ENCODE peak calls at places on chromosome 1, in seven cellular contexts. Y is mesendoderm, U is thoracic aorta, Q is heart right ventricle, T is dorsolateral prefrontal cortex, H is right lobe of liver, J is spleen. S is an unnamed sample.

GRCh38 chr1:206655471-206655882 is 20.1 kb downstream of the DYRK3 start:
- DNase-seq in Y (no peak), U (no peak), Q (no peak), T (no peak), H (no peak), J (no peak), S (no peak)

GRCh38 chr1:110082477-110082876 is 12.0 kb upstream of the ALX3 start:
- DNase-seq in Y (no peak), U (no peak), Q (no peak), T (no peak), H (no peak), J (no peak), S (no peak)

GRCh38 chr1:38558055-38558454 is 301.5 kb downstream of the RRAGC start:
- DNase-seq in Y (peak), U (no peak), Q (no peak), T (no peak), H (no peak), J (no peak), S (no peak)

GRCh38 chr1:2251363-2251762 is 23.2 kb downstream of the SKI start:
- DNase-seq in Y (no peak), U (no peak), Q (no peak), T (no peak), H (no peak), J (no peak), S (no peak)

GRCh38 chr1:202471246-202471645 is 122.7 kb downstream of the PPP1R12B start:
- DNase-seq in Y (no peak), U (no peak), Q (no peak), T (no peak), H (no peak), J (no peak), S (no peak)

GRCh38 chr1:54223441-54224202 is 23.7 kb downstream of the MRPL37 start:
- DNase-seq in Y (no peak), U (no peak), Q (no peak), T (no peak), H (no peak), J (peak), S (no peak)

GRCh38 chr1:24920155-24920925 is 9.7 kb downstream of the RUNX3 start:
- DNase-seq in Y (no peak), U (peak), Q (peak), T (no peak), H (no peak), J (no peak), S (no peak)

GRCh38 chr1:41758490-41758889 is 160.2 kb downstream of the HIVEP3 start:
- DNase-seq in Y (no peak), U (no peak), Q (no peak), T (no peak), H (no peak), J (no peak), S (no peak)

GRCh38 chr1:97565886-97566285 is 354.9 kb downstream of the DPYD start:
- DNase-seq in Y (no peak), U (no peak), Q (no peak), T (no peak), H (no peak), J (no peak), S (peak)

GRCh38 chr1:218339267-218339831 is 5.8 kb upstream of the TGFB2 start:
- DNase-seq in Y (no peak), U (no peak), Q (no peak), T (no peak), H (no peak), J (no peak), S (no peak)

GRCh38 chr1:39089811-39090519 is 63.8 kb downstream of the NDUFS5 start:
- DNase-seq in Y (no peak), U (no peak), Q (no peak), T (no peak), H (no peak), J (no peak), S (peak)

GRCh38 chr1:23446644-23447310 is 22.2 kb upstream of the TCEA3 start:
- DNase-seq in Y (no peak), U (no peak), Q (no peak), T (no peak), H (no peak), J (no peak), S (no peak)

GRCh38 chr1:192830596-192831241 is 21.9 kb downstream of the RGS2 start:
- DNase-seq in Y (peak), U (no peak), Q (no peak), T (no peak), H (no peak), J (no peak), S (peak)

GRCh38 chr1:203163891-203164635 is 11.6 kb downstream of the MYBPH start:
- DNase-seq in Y (no peak), U (no peak), Q (no peak), T (no peak), H (no peak), J (no peak), S (peak)

GRCh38 chr1:33925586-33925985 is 61.7 kb downstream of the HMGB4 start:
- DNase-seq in Y (peak), U (no peak), Q (no peak), T (no peak), H (no peak), J (no peak), S (no peak)

GRCh38 chr1:180643693-180644092 is 11.9 kb downstream of the XPR1 start:
- DNase-seq in Y (no peak), U (no peak), Q (peak), T (no peak), H (no peak), J (no peak), S (no peak)

GRCh38 chr1:66304128-66304527 is 229.8 kb upstream of the SGIP1 start:
- DNase-seq in Y (no peak), U (no peak), Q (no peak), T (no peak), H (no peak), J (no peak), S (no peak)

GRCh38 chr1:196677781-196678509 is 26.1 kb downstream of the CFH start:
- DNase-seq in Y (no peak), U (no peak), Q (no peak), T (no peak), H (no peak), J (no peak), S (no peak)

GRCh38 chr1:47325530-47325929 is 8.1 kb upstream of the CMPK1 start:
- DNase-seq in Y (no peak), U (no peak), Q (no peak), T (no peak), H (no peak), J (no peak), S (no peak)

GRCh38 chr1:222798975-222799374 is 15.9 kb upstream of the DISP1 start:
- DNase-seq in Y (no peak), U (no peak), Q (no peak), T (no peak), H (no peak), J (no peak), S (no peak)

GRCh38 chr1:231986631-231987291 is 360.2 kb downstream of the DISC1 start:
- DNase-seq in Y (peak), U (no peak), Q (peak), T (no peak), H (no peak), J (no peak), S (no peak)

GRCh38 chr1:220371324-220371723 is 99.1 kb upstream of the RAB3GAP2 start:
- DNase-seq in Y (peak), U (no peak), Q (no peak), T (no peak), H (no peak), J (no peak), S (no peak)

GRCh38 chr1:172966844-172967540 is 83.7 kb downstream of the TNFSF18 start:
- DNase-seq in Y (no peak), U (no peak), Q (no peak), T (no peak), H (no peak), J (no peak), S (no peak)

GRCh38 chr1:41578712-41579335 is 94.3 kb upstream of the EDN2 start:
- DNase-seq in Y (peak), U (no peak), Q (no peak), T (no peak), H (no peak), J (no peak), S (no peak)

GRCh38 chr1:207892764-207893163 is 18.2 kb downstream of the CD34 start:
- DNase-seq in Y (no peak), U (no peak), Q (no peak), T (no peak), H (no peak), J (no peak), S (no peak)

GRCh38 chr1:67888707-67889106 is 55.4 kb upstream of the GNG12 start:
- DNase-seq in Y (peak), U (no peak), Q (no peak), T (no peak), H (no peak), J (no peak), S (no peak)

GRCh38 chr1:227043755-227044154 is 103.7 kb downstream of the COQ8A start:
- DNase-seq in Y (peak), U (no peak), Q (no peak), T (no peak), H (no peak), J (no peak), S (no peak)

GRCh38 chr1:151710187-151710586 is 6.4 kb downstream of the CELF3 start:
- DNase-seq in Y (peak), U (no peak), Q (no peak), T (peak), H (no peak), J (no peak), S (peak)

GRCh38 chr1:32729254-32730046 is 26.9 kb upstream of the SYNC start:
- DNase-seq in Y (no peak), U (no peak), Q (no peak), T (no peak), H (no peak), J (no peak), S (no peak)

GRCh38 chr1:32728413-32729077 is 26.0 kb upstream of the SYNC start:
- DNase-seq in Y (no peak), U (no peak), Q (no peak), T (no peak), H (no peak), J (no peak), S (no peak)

GRCh38 chr1:32727876-32728275 is 25.3 kb upstream of the SYNC start:
- DNase-seq in Y (no peak), U (no peak), Q (no peak), T (no peak), H (no peak), J (no peak), S (no peak)

GRCh38 chr1:32724678-32725594 is 22.4 kb upstream of the SYNC start:
- DNase-seq in Y (peak), U (peak), Q (peak), T (no peak), H (no peak), J (no peak), S (no peak)

GRCh38 chr1:32725595-32725942 is 23.0 kb upstream of the SYNC start:
- DNase-seq in Y (no peak), U (no peak), Q (no peak), T (no peak), H (no peak), J (no peak), S (no peak)
- H3K27ac ChIP-seq in Y (no peak), U (no peak), Q (peak), T (no peak), H (no peak), J (no peak), S (no peak)

GRCh38 chr1:204434116-204434755 is 22.6 kb upstream of the PPP1R15B start:
- DNase-seq in Y (no peak), U (no peak), Q (no peak), T (no peak), H (no peak), J (no peak), S (no peak)

GRCh38 chr1:204438628-204439027 is 27.0 kb upstream of the PPP1R15B start:
- DNase-seq in Y (no peak), U (peak), Q (no peak), T (no peak), H (no peak), J (no peak), S (no peak)

GRCh38 chr1:204437796-204438570 is 26.4 kb upstream of the PPP1R15B start:
- DNase-seq in Y (no peak), U (no peak), Q (no peak), T (no peak), H (no peak), J (no peak), S (no peak)

GRCh38 chr1:204435246-204435885 is 23.7 kb upstream of the PPP1R15B start:
- DNase-seq in Y (no peak), U (no peak), Q (no peak), T (no peak), H (peak), J (no peak), S (peak)

GRCh38 chr1:204435886-204436271 is 24.3 kb upstream of the PPP1R15B start:
- DNase-seq in Y (no peak), U (no peak), Q (no peak), T (no peak), H (no peak), J (no peak), S (no peak)
- H3K27ac ChIP-seq in Y (no peak), U (peak), Q (no peak), T (peak), H (no peak), J (no peak), S (no peak)

GRCh38 chr1:101002551-101002950 is 23.0 kb downstream of the DPH5 start:
- DNase-seq in Y (peak), U (no peak), Q (no peak), T (no peak), H (no peak), J (no peak), S (no peak)

GRCh38 chr1:101004666-101005065 is 20.9 kb downstream of the DPH5 start:
- DNase-seq in Y (no peak), U (no peak), Q (no peak), T (no peak), H (no peak), J (no peak), S (no peak)

GRCh38 chr1:101003012-101003650 is 22.5 kb downstream of the DPH5 start:
- DNase-seq in Y (no peak), U (no peak), Q (no peak), T (no peak), H (no peak), J (no peak), S (no peak)

GRCh38 chr1:101005191-101005590 is 20.4 kb downstream of the DPH5 start:
- DNase-seq in Y (no peak), U (no peak), Q (no peak), T (no peak), H (no peak), J (no peak), S (no peak)

DNA sequence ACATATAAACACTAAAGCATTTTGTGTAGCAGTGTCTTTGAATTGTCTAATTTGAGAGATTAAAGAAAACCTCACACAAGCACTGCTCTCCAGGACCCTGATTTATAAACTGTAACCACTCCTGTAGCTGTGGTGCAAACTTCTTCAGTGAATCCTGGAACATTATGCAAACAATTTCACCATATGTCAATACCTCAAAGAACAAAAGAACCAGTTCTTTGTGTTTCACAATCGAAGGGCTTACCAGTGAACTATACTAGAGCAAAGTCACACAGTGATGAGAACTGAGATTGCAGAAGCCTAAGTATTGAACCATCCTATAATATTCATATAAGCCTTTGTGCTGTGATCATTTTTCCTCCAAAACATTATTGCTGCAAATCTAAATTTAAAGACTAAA is 21.5 kb downstream of the DPH5 start:
- DNase-seq in Y (peak), U (no peak), Q (no peak), T (no peak), H (no peak), J (no peak), S (no peak)
- H3K27ac ChIP-seq in Y (no peak), U (no peak), Q (peak), T (no peak), H (no peak), J (no peak), S (no peak)

GRCh38 chr1:3337798-3338724 is 116.4 kb upstream of the ARHGEF16 start:
- DNase-seq in Y (no peak), U (no peak), Q (no peak), T (no peak), H (no peak), J (no peak), S (no peak)
- H3K27ac ChIP-seq in Y (no peak), U (peak), Q (no peak), T (no peak), H (no peak), J (no peak), S (no peak)

GRCh38 chr1:238409947-238410346 is 519.2 kb upstream of the ZP4 start:
- DNase-seq in Y (no peak), U (no peak), Q (peak), T (no peak), H (no peak), J (no peak), S (no peak)
- H3K27ac ChIP-seq in Y (no peak), U (no peak), Q (peak), T (no peak), H (no peak), J (no peak), S (no peak)